ENCODE peak calls at places on chromosomes 4 and X, in seven cellular contexts. One of them, this sample, is unnamed. For H3K36me3 and H3K4me1, the result is how much of the 10 kb centered on the place peaks cover.

GRCh38 chrX:119537487-119537886 is 27.7 kb downstream of the STEEP1 start:
- DNase-seq in vagina: no peak
- DNase-seq in tibial nerve: no peak
- DNase-seq in transverse colon: no peak
- DNase-seq in breast epithelium: no peak
- DNase-seq in body of pancreas: no peak
- DNase-seq in IMR-90: no peak
- DNase-seq in this sample: no peak

GRCh38 chrX:15344106-15344505 is 8.8 kb upstream of the PIGA start:
- DNase-seq in vagina: no peak
- DNase-seq in tibial nerve: no peak
- DNase-seq in transverse colon: no peak
- DNase-seq in breast epithelium: no peak
- DNase-seq in body of pancreas: no peak
- DNase-seq in IMR-90: no peak
- DNase-seq in this sample: no peak

GRCh38 chr4:22850630-22851029 is 157.9 kb downstream of the GBA3 start:
- DNase-seq in vagina: no peak
- DNase-seq in tibial nerve: no peak
- DNase-seq in transverse colon: no peak
- DNase-seq in breast epithelium: no peak
- DNase-seq in body of pancreas: no peak
- DNase-seq in IMR-90: no peak
- DNase-seq in this sample: no peak

GRCh38 chr4:139669859-139670258 is 4.2 kb downstream of the MGST2 start:
- DNase-seq in vagina: no peak
- DNase-seq in tibial nerve: no peak
- DNase-seq in transverse colon: no peak
- DNase-seq in breast epithelium: no peak
- DNase-seq in body of pancreas: no peak
- DNase-seq in IMR-90: no peak
- DNase-seq in this sample: no peak

GRCh38 chrX:154735695-154736393 is 15.0 kb downstream of the GAB3 start:
- DNase-seq in vagina: no peak
- DNase-seq in tibial nerve: no peak
- DNase-seq in transverse colon: peak
- DNase-seq in breast epithelium: no peak
- DNase-seq in body of pancreas: peak
- DNase-seq in IMR-90: peak
- DNase-seq in this sample: peak

GRCh38 chr4:187415227-187415626 is 580.3 kb upstream of the ZFP42 start:
- DNase-seq in vagina: no peak
- DNase-seq in tibial nerve: no peak
- DNase-seq in transverse colon: no peak
- DNase-seq in breast epithelium: no peak
- DNase-seq in body of pancreas: no peak
- DNase-seq in IMR-90: no peak
- DNase-seq in this sample: no peak

GRCh38 chr4:149371021-149371420 is 444.6 kb downstream of the IQCM start:
- DNase-seq in vagina: no peak
- DNase-seq in tibial nerve: no peak
- DNase-seq in transverse colon: peak
- DNase-seq in breast epithelium: no peak
- DNase-seq in body of pancreas: no peak
- DNase-seq in IMR-90: peak
- DNase-seq in this sample: peak

GRCh38 chr4:176002007-176002623 is 63.5 kb upstream of the WDR17 start:
- DNase-seq in vagina: no peak
- DNase-seq in tibial nerve: no peak
- DNase-seq in transverse colon: peak
- DNase-seq in breast epithelium: no peak
- DNase-seq in body of pancreas: peak
- DNase-seq in IMR-90: no peak
- DNase-seq in this sample: peak

GRCh38 chr4:86271057-86271456 is 88.8 kb downstream of the MAPK10 start:
- DNase-seq in vagina: no peak
- DNase-seq in tibial nerve: no peak
- DNase-seq in transverse colon: no peak
- DNase-seq in breast epithelium: no peak
- DNase-seq in body of pancreas: no peak
- DNase-seq in IMR-90: no peak
- DNase-seq in this sample: no peak

GRCh38 chrX:45735571-45735970 is 534.9 kb upstream of the DIPK2B start:
- DNase-seq in vagina: no peak
- DNase-seq in tibial nerve: no peak
- DNase-seq in transverse colon: no peak
- DNase-seq in breast epithelium: no peak
- DNase-seq in body of pancreas: no peak
- DNase-seq in IMR-90: no peak
- DNase-seq in this sample: no peak

DNA sequence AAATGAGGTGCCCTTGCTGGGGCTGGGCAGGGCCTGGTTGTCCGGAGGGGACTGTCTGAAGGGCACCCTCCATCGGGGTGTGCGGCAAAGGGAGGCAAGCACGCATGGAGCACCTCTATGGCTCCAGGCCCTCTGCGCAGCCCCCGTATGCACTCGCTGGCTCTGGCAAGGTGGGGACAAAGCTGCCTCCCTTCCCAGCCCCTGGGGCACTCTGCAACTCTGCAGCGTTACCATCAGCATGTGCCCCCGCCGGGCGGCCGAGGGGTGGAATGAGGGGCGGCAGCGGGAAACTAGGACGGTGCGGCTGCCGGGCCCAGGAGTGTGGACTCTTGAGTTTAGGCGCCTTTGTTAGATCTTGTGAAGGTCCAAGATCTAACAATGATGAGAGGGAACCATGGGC is 26.4 kb downstream of the TRMT44 start:
- DNase-seq in vagina: no peak
- DNase-seq in tibial nerve: no peak
- DNase-seq in transverse colon: no peak
- DNase-seq in breast epithelium: no peak
- DNase-seq in body of pancreas: no peak
- DNase-seq in IMR-90: no peak
- DNase-seq in this sample: no peak
- H3K36me3 ChIP-seq in vagina: under half
- H3K36me3 ChIP-seq in tibial nerve: half or more
- H3K36me3 ChIP-seq in transverse colon: under half
- H3K36me3 ChIP-seq in breast epithelium: under half
- H3K36me3 ChIP-seq in body of pancreas: under half
- H3K36me3 ChIP-seq in IMR-90: under half
- H3K36me3 ChIP-seq in this sample: under half

GRCh38 chr4:10028910-10029309 is 7.6 kb upstream of the SLC2A9 start:
- DNase-seq in vagina: no peak
- DNase-seq in tibial nerve: no peak
- DNase-seq in transverse colon: no peak
- DNase-seq in breast epithelium: no peak
- DNase-seq in body of pancreas: no peak
- DNase-seq in IMR-90: no peak
- DNase-seq in this sample: no peak
- H3K4me1 ChIP-seq in vagina: under half
- H3K4me1 ChIP-seq in tibial nerve: under half
- H3K4me1 ChIP-seq in transverse colon: under half
- H3K4me1 ChIP-seq in breast epithelium: under half
- H3K4me1 ChIP-seq in body of pancreas: under half
- H3K4me1 ChIP-seq in IMR-90: under half
- H3K4me1 ChIP-seq in this sample: under half

GRCh38 chr4:153344131-153345010 is at the start of gene MND1:
- DNase-seq in vagina: no peak
- DNase-seq in tibial nerve: peak
- DNase-seq in transverse colon: peak
- DNase-seq in breast epithelium: peak
- DNase-seq in body of pancreas: peak
- DNase-seq in IMR-90: peak
- DNase-seq in this sample: peak
- TF ChIP-seq POLR2A in vagina: no peak
- TF ChIP-seq POLR2A in tibial nerve: no peak
- TF ChIP-seq POLR2A in transverse colon: no peak
- TF ChIP-seq POLR2A in breast epithelium: no peak
- TF ChIP-seq POLR2A in body of pancreas: no peak
- TF ChIP-seq POLR2A in IMR-90: peak
- TF ChIP-seq POLR2A in this sample: no peak

GRCh38 chr4:99846891-99847290 is 30.3 kb downstream of the DAPP1 start:
- DNase-seq in vagina: no peak
- DNase-seq in tibial nerve: no peak
- DNase-seq in transverse colon: no peak
- DNase-seq in breast epithelium: no peak
- DNase-seq in body of pancreas: no peak
- DNase-seq in IMR-90: no peak
- DNase-seq in this sample: no peak

GRCh38 chr4:99843413-99843812 is 26.8 kb downstream of the DAPP1 start:
- DNase-seq in vagina: no peak
- DNase-seq in tibial nerve: no peak
- DNase-seq in transverse colon: no peak
- DNase-seq in breast epithelium: no peak
- DNase-seq in body of pancreas: no peak
- DNase-seq in IMR-90: no peak
- DNase-seq in this sample: no peak

GRCh38 chr4:99845708-99846469 is 29.3 kb downstream of the DAPP1 start:
- DNase-seq in vagina: no peak
- DNase-seq in tibial nerve: no peak
- DNase-seq in transverse colon: no peak
- DNase-seq in breast epithelium: no peak
- DNase-seq in body of pancreas: no peak
- DNase-seq in IMR-90: no peak
- DNase-seq in this sample: no peak

GRCh38 chr4:99844048-99844447 is 27.4 kb downstream of the DAPP1 start:
- DNase-seq in vagina: no peak
- DNase-seq in tibial nerve: no peak
- DNase-seq in transverse colon: no peak
- DNase-seq in breast epithelium: no peak
- DNase-seq in body of pancreas: no peak
- DNase-seq in IMR-90: no peak
- DNase-seq in this sample: no peak

GRCh38 chr4:99845179-99845578 is 28.6 kb downstream of the DAPP1 start:
- DNase-seq in vagina: no peak
- DNase-seq in tibial nerve: no peak
- DNase-seq in transverse colon: no peak
- DNase-seq in breast epithelium: no peak
- DNase-seq in body of pancreas: no peak
- DNase-seq in IMR-90: no peak
- DNase-seq in this sample: no peak
- H3K36me3 ChIP-seq in vagina: under half
- H3K36me3 ChIP-seq in tibial nerve: under half
- H3K36me3 ChIP-seq in transverse colon: under half
- H3K36me3 ChIP-seq in breast epithelium: under half
- H3K36me3 ChIP-seq in body of pancreas: under half
- H3K36me3 ChIP-seq in IMR-90: under half
- H3K36me3 ChIP-seq in this sample: under half

GRCh38 chr4:185211035-185211434 is 1.6 kb downstream of the SNX25 start:
- DNase-seq in vagina: no peak
- DNase-seq in tibial nerve: no peak
- DNase-seq in transverse colon: no peak
- DNase-seq in breast epithelium: no peak
- DNase-seq in body of pancreas: no peak
- DNase-seq in IMR-90: peak
- DNase-seq in this sample: no peak
- H3K4me1 ChIP-seq in vagina: under half
- H3K4me1 ChIP-seq in tibial nerve: under half
- H3K4me1 ChIP-seq in transverse colon: under half
- H3K4me1 ChIP-seq in breast epithelium: under half
- H3K4me1 ChIP-seq in body of pancreas: under half
- H3K4me1 ChIP-seq in IMR-90: under half
- H3K4me1 ChIP-seq in this sample: under half

This sample was measured in thyroid gland.